ENCODE peak calls at places on chromosome 19, in four cellular contexts. One of them, this sample, is unnamed.

GRCh38 chr19:18002347-18002850 is 5.6 kb upstream of the ARRDC2 start:
- DNase-seq in germinal center: peak
- DNase-seq in small intestine: no peak
- DNase-seq in NCI-H345: no peak
- DNase-seq in this sample: no peak

GRCh38 chr19:52070496-52070895 is 21.9 kb upstream of the ZNF432 start:
- DNase-seq in germinal center: no peak
- DNase-seq in small intestine: no peak
- DNase-seq in NCI-H345: no peak
- DNase-seq in this sample: no peak

GRCh38 chr19:41239961-41240574 is 21.0 kb downstream of the AXL start:
- DNase-seq in germinal center: no peak
- DNase-seq in small intestine: no peak
- DNase-seq in NCI-H345: no peak
- DNase-seq in this sample: no peak

GRCh38 chr19:18349524-18350128 is 9.2 kb downstream of the PGPEP1 start:
- DNase-seq in germinal center: no peak
- DNase-seq in small intestine: peak
- DNase-seq in NCI-H345: peak
- DNase-seq in this sample: peak

GRCh38 chr19:33621811-33622504 is at the start of gene CHST8:
- DNase-seq in germinal center: peak
- DNase-seq in small intestine: peak
- DNase-seq in NCI-H345: peak
- DNase-seq in this sample: no peak

GRCh38 chr19:43570174-43570791 is 5.0 kb downstream of the XRCC1 start:
- DNase-seq in germinal center: no peak
- DNase-seq in small intestine: no peak
- DNase-seq in NCI-H345: peak
- DNase-seq in this sample: no peak

GRCh38 chr19:16289594-16289993 is 35.0 kb upstream of the KLF2 start:
- DNase-seq in germinal center: no peak
- DNase-seq in small intestine: no peak
- DNase-seq in NCI-H345: no peak
- DNase-seq in this sample: no peak

GRCh38 chr19:38697197-38697596 is 47.1 kb downstream of the CAPN12 start:
- DNase-seq in germinal center: no peak
- DNase-seq in small intestine: no peak
- DNase-seq in NCI-H345: no peak
- DNase-seq in this sample: no peak

GRCh38 chr19:7983995-7984837 is 21.2 kb downstream of the ELAVL1 start:
- DNase-seq in germinal center: no peak
- DNase-seq in small intestine: no peak
- DNase-seq in NCI-H345: no peak
- DNase-seq in this sample: no peak